ENCODE peak calls at places on chromosomes 16 and 17, in seven cellular contexts. A is cardiac fibroblast; M is CD8-positive, alpha-beta memory T cell; F is AG04450; H is skeletal muscle cell; I is A549; Y is left lung. G is an unnamed sample.

GRCh38 chr16:81214745-81215166 is 23.7 kb upstream of the BCO1 start:
- DNase-seq in A (peak), M (no peak), F (no peak), H (no peak), I (peak), Y (no peak), G (peak)

GRCh38 chr17:33292184-33292980 is 713 bp downstream of the ASIC2 start:
- DNase-seq in A (peak), M (no peak), F (no peak), H (no peak), I (peak), Y (no peak), G (no peak)

GRCh38 chr17:55774834-55775233 is 24.0 kb downstream of the PCTP start:
- DNase-seq in A (no peak), M (no peak), F (no peak), H (no peak), I (no peak), Y (no peak), G (no peak)

GRCh38 chr17:77371117-77371887 is 230.5 kb downstream of the SEC14L1 start:
- DNase-seq in A (no peak), M (no peak), F (no peak), H (no peak), I (no peak), Y (peak), G (no peak)

GRCh38 chr17:59366040-59366757 is 34.7 kb downstream of the YPEL2 start:
- DNase-seq in A (peak), M (no peak), F (no peak), H (no peak), I (no peak), Y (no peak), G (peak)

GRCh38 chr17:17752822-17753448 is 71.7 kb downstream of the RAI1 start:
- DNase-seq in A (no peak), M (no peak), F (no peak), H (no peak), I (no peak), Y (no peak), G (no peak)

GRCh38 chr16:30063893-30064745 is 1.4 kb upstream of the ALDOA start:
- DNase-seq in A (peak), M (peak), F (no peak), H (no peak), I (peak), Y (peak), G (peak)

GRCh38 chr16:4412159-4412558 is 4.2 kb downstream of the CORO7 start:
- DNase-seq in A (no peak), M (no peak), F (no peak), H (no peak), I (no peak), Y (no peak), G (peak)

GRCh38 chr16:85438981-85439639 is 174.0 kb upstream of the GSE1 start:
- DNase-seq in A (no peak), M (no peak), F (no peak), H (no peak), I (no peak), Y (no peak), G (no peak)

GRCh38 chr16:22225060-22225459 is 19.0 kb downstream of the EEF2K start:
- DNase-seq in A (no peak), M (no peak), F (no peak), H (no peak), I (no peak), Y (no peak), G (no peak)

GRCh38 chr16:57260294-57260929 is 15.4 kb downstream of the ARL2BP start:
- DNase-seq in A (peak), M (no peak), F (peak), H (peak), I (no peak), Y (peak), G (peak)

GRCh38 chr17:83145831-83146230 is 66.4 kb downstream of the METRNL start:
- DNase-seq in A (no peak), M (no peak), F (no peak), H (no peak), I (no peak), Y (no peak), G (no peak)

GRCh38 chr17:73092518-73093135 is at the start of gene SLC39A11:
- DNase-seq in A (peak), M (peak), F (peak), H (peak), I (peak), Y (peak), G (peak)

GRCh38 chr16:81608515-81609209 is 164.1 kb downstream of the CMIP start:
- DNase-seq in A (peak), M (no peak), F (no peak), H (no peak), I (no peak), Y (no peak), G (no peak)

GRCh38 chr17:38507921-38508569 is 79.8 kb downstream of the ARHGAP23 start:
- DNase-seq in A (no peak), M (no peak), F (no peak), H (no peak), I (no peak), Y (no peak), G (no peak)

GRCh38 chr17:5416886-5417285 is 2.6 kb downstream of the NUP88 start:
- DNase-seq in A (no peak), M (no peak), F (no peak), H (no peak), I (no peak), Y (no peak), G (no peak)

GRCh38 chr17:62649570-62649969 is 22.1 kb downstream of the MRC2 start:
- DNase-seq in A (no peak), M (no peak), F (no peak), H (no peak), I (no peak), Y (no peak), G (peak)

GRCh38 chr16:84928679-84929420 is 82.5 kb downstream of the ZDHHC7 start:
- DNase-seq in A (peak), M (no peak), F (no peak), H (no peak), I (no peak), Y (no peak), G (peak)

GRCh38 chr17:66441012-66441703 is 138.7 kb downstream of the PRKCA start:
- DNase-seq in A (no peak), M (no peak), F (no peak), H (no peak), I (no peak), Y (no peak), G (no peak)

GRCh38 chr17:9215465-9215864 is 194.2 kb downstream of the NTN1 start:
- DNase-seq in A (no peak), M (no peak), F (no peak), H (no peak), I (no peak), Y (no peak), G (no peak)

GRCh38 chr17:9218068-9218635 is 196.8 kb downstream of the NTN1 start:
- DNase-seq in A (no peak), M (no peak), F (no peak), H (no peak), I (no peak), Y (no peak), G (no peak)

GRCh38 chr17:9218911-9219310 is 197.6 kb downstream of the NTN1 start:
- DNase-seq in A (peak), M (no peak), F (no peak), H (no peak), I (no peak), Y (no peak), G (peak)

GRCh38 chr17:9219631-9220415 is 198.5 kb downstream of the NTN1 start:
- DNase-seq in A (no peak), M (no peak), F (no peak), H (no peak), I (no peak), Y (no peak), G (no peak)

DNA sequence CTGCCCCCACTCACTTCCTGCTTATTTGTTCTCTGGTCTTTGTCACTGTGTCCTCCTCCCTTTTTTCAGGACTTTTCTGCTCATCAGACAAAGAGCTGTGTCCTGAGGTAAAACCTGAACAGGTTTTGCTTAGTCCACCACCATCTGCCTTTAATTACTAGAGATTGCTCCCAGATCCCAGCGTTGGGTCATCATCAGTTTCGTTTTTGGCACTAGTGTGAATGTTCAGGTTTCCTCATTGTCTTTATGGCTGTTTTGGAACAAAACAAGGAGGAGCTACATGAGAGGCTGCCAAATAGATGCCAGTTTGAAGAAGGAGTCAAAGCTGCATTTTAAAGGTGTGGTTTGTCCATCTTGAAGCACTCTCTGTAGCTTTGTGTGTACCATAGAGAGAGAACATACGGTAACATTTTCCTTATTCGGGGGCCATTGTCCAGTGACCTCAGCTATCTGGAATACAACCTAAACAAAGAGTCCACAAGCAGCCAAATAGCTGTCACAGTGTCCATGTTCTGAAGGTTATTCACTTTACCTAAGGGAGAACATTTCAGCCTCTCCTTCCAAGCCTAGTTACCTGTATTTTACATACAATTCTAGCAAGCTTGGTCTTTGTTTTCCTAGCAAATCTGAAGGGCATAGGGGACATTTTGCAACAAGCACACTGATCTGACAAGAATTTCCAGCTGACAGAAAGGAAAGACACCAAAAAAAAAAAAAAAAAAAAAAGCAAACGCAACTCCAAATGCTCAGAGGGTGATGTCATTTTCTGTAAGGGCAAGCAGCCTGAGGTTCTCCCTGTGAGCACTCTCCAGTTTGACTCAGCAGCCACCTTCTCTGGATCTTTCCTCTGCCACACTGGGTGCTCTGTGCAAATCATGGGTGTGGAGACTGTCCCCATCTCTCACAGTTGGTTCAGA is 196.1 kb downstream of the NTN1 start:
- DNase-seq in A (peak), M (no peak), F (peak), H (no peak), I (no peak), Y (no peak), G (no peak)
- H3K4me3 ChIP-seq in A (peak), M (no peak), F (no peak), H (no peak), I (no peak), Y (no peak), G (no peak)

GRCh38 chr17:68601565-68602266 is 549 bp upstream of the FAM20A start:
- DNase-seq in A (no peak), M (no peak), F (no peak), H (no peak), I (no peak), Y (no peak), G (no peak)
- H3K4me3 ChIP-seq in A (no peak), M (no peak), F (no peak), H (no peak), I (peak), Y (peak), G (peak)

DNA sequence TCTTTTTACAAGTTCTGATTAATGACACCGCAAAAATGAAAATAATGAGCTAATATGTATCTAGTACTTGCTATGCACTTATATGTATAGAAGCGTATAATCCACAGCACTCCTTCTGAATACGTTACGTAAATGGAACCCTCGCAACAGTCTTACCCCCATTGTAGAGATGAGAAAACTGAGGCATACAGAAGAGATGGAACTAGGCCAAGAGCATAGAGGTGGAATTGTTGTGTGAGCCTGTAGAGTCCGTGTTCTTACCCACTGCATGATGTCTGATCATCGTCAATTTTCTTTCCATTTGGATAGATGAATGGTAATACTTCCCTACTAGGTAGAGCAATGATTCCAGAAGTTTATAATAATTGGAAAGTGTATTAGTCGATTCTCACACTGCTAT is 394.1 kb downstream of the WWOX start:
- DNase-seq in A (no peak), M (no peak), F (no peak), H (no peak), I (no peak), Y (no peak), G (no peak)
- H3K4me3 ChIP-seq in A (no peak), M (no peak), F (no peak), H (no peak), I (no peak), Y (no peak), G (no peak)

GRCh38 chr16:75250089-75250808 is 1.2 kb downstream of the BCAR1 start:
- DNase-seq in A (no peak), M (no peak), F (no peak), H (no peak), I (peak), Y (peak), G (peak)

GRCh38 chr16:75248142-75248535 is 3.3 kb downstream of the BCAR1 start:
- DNase-seq in A (no peak), M (no peak), F (no peak), H (no peak), I (no peak), Y (no peak), G (no peak)

GRCh38 chr16:75249441-75249840 is 2.0 kb downstream of the BCAR1 start:
- DNase-seq in A (no peak), M (no peak), F (no peak), H (no peak), I (no peak), Y (no peak), G (no peak)

GRCh38 chr16:75247249-75247648 is 4.2 kb downstream of the BCAR1 start:
- DNase-seq in A (no peak), M (no peak), F (no peak), H (no peak), I (no peak), Y (no peak), G (no peak)

GRCh38 chr16:75248536-75249380 is 2.7 kb downstream of the BCAR1 start:
- DNase-seq in A (no peak), M (no peak), F (no peak), H (no peak), I (no peak), Y (no peak), G (no peak)
- H3K4me3 ChIP-seq in A (no peak), M (no peak), F (peak), H (no peak), I (no peak), Y (no peak), G (no peak)

GRCh38 chr16:11277607-11278337 is 1.5 kb upstream of the PRM2 start:
- DNase-seq in A (no peak), M (no peak), F (no peak), H (no peak), I (no peak), Y (no peak), G (no peak)

GRCh38 chr16:11276143-11276879 is at the start of gene PRM2:
- DNase-seq in A (no peak), M (no peak), F (no peak), H (no peak), I (no peak), Y (no peak), G (no peak)

GRCh38 chr16:11278681-11279628 is 2.2 kb downstream of the PRM1 start:
- DNase-seq in A (no peak), M (no peak), F (no peak), H (no peak), I (no peak), Y (no peak), G (no peak)

GRCh38 chr16:11274964-11275363 is 1.3 kb downstream of the PRM2 start:
- DNase-seq in A (no peak), M (no peak), F (no peak), H (no peak), I (no peak), Y (no peak), G (no peak)

GRCh38 chr16:11276880-11277593 is 757 bp upstream of the PRM2 start:
- DNase-seq in A (no peak), M (no peak), F (no peak), H (no peak), I (no peak), Y (no peak), G (no peak)
- H3K4me3 ChIP-seq in A (no peak), M (no peak), F (no peak), H (no peak), I (no peak), Y (no peak), G (no peak)

DNA sequence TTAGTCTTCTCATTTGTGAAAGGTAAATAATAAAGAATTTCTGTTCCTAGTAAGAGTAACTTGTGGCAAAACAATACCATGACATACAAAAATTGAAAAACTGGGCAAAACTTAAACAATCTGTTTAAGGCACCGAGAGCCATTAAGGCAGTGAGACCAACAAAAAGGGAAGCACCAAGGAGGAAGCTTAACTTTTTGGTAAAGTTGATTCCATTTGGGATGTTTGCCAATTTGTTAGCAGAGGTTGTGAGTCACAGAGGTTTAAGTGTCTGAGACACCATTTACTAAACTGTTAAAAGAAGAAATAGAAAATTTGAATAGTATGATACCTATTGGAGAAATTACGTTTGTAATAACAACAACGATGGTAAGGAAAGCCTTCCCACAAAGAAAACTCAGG is 4.9 kb downstream of the SLC35G3 start:
- DNase-seq in A (peak), M (no peak), F (no peak), H (no peak), I (no peak), Y (no peak), G (no peak)
- H3K4me3 ChIP-seq in A (no peak), M (no peak), F (no peak), H (no peak), I (no peak), Y (no peak), G (no peak)

DNA sequence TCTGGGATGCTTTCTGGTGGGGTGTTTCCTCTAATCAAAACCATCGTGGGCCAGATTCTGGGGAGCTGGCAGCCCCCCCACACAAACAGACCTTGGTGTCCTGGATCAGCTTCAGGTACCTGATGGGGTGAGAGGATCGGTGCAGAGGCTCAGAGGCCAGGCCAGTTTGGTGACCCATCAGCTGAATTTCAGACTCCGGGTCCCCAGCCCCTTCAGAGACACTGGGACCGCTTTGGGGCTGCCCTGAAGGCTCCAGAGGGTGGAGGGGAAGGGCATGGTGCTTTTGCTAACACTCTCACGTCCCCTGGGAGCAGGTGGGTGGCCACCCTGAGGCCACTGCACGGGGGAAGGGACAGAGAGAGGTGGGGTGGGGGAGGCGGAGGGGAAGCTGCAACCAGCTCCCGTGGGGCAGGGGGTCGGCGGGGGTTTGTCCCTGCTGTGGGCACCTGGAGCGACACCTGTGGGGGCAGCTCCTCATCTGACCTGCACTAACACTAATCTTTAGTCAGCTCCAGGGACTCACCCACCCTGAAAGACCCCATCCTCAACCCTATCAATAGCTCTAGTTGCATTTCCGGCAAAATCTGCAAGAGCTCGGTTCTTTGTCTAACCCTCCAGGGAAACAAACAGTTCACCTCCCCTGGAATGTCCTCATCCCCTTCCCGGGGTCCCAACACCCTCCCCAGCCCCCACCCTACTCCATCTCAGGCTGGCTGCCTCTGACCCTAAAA is 91.7 kb upstream of the CBX4 start:
- DNase-seq in A (no peak), M (no peak), F (no peak), H (no peak), I (no peak), Y (no peak), G (no peak)
- H3K4me3 ChIP-seq in A (no peak), M (no peak), F (no peak), H (no peak), I (no peak), Y (no peak), G (no peak)